ENCODE peak calls at places on chromosomes 13 and 19, in five cellular contexts. X, F, I, K and V are unnamed samples.

GRCh38 chr13:99751517-99752199 is 219.9 kb downstream of the ZIC5 start:
- DNase-seq in X (no peak), F (no peak), I (no peak), K (no peak), V (no peak)

GRCh38 chr13:44508562-44509062 is 67.5 kb downstream of the TSC22D1 start:
- DNase-seq in X (no peak), F (no peak), I (no peak), K (no peak), V (no peak)

GRCh38 chr19:29323972-29324680 is 111.2 kb upstream of the UQCRFS1 start:
- DNase-seq in X (no peak), F (no peak), I (no peak), K (no peak), V (no peak)

GRCh38 chr19:408441-409005 is 424 bp downstream of the C2CD4C start:
- DNase-seq in X (no peak), F (no peak), I (no peak), K (no peak), V (no peak)

GRCh38 chr19:9342610-9343304 is 18.8 kb downstream of the ZNF559 start:
- DNase-seq in X (no peak), F (no peak), I (no peak), K (no peak), V (no peak)

GRCh38 chr19:29014857-29015436 is 198.0 kb downstream of the UQCRFS1 start:
- DNase-seq in X (no peak), F (no peak), I (no peak), K (no peak), V (no peak)

GRCh38 chr19:12194827-12195500 is 32.1 kb downstream of the ZNF136 start:
- DNase-seq in X (peak), F (peak), I (no peak), K (peak), V (peak)

GRCh38 chr13:98944336-98944735 is 33.5 kb downstream of the DOCK9 start:
- DNase-seq in X (no peak), F (no peak), I (no peak), K (no peak), V (no peak)

GRCh38 chr19:23777216-23777615 is 18.5 kb upstream of the ZNF681 start:
- DNase-seq in X (no peak), F (no peak), I (no peak), K (no peak), V (peak)